ENCODE peak calls at places on chromosomes 4 and X, in seven cellular contexts. R is Right ventricle myocardium inferior; W is AG10803; P is NCI-H2081; Y is activated CD4-positive, alpha-beta T cell treated with anti-CD3 and anti-CD28 coated beads, Interleukin-2, amount 10 ng/mL, durations not matched to agents 7 days and 5 days; L is NCI-H226; A is activated naive CD4-positive, alpha-beta T cell treated with anti-CD3 and anti-CD28 coated beads, Interleukin-2, amount 50 U/mL, for 72 hours. Q is an unnamed sample.

GRCh38 chr4:14441550-14441949 is 560.7 kb upstream of the CPEB2 start:
- DNase-seq in R (no peak), W (no peak), P (no peak), Y (no peak), L (no peak), A (no peak), Q (no peak)

GRCh38 chr4:168475745-168476144 is 4.5 kb downstream of the DDX60L start:
- DNase-seq in R (no peak), W (no peak), P (no peak), Y (no peak), L (no peak), A (no peak), Q (no peak)

GRCh38 chr4:121307441-121308327 is 73.1 kb downstream of the QRFPR start:
- DNase-seq in R (no peak), W (peak), P (peak), Y (peak), L (peak), A (no peak), Q (peak)

GRCh38 chr4:142773505-142773904 is 72.6 kb downstream of the INPP4B start:
- DNase-seq in R (no peak), W (no peak), P (no peak), Y (no peak), L (no peak), A (no peak), Q (no peak)

GRCh38 chr4:99062120-99062519 is 26.5 kb downstream of the ADH5 start:
- DNase-seq in R (no peak), W (peak), P (no peak), Y (no peak), L (no peak), A (no peak), Q (no peak)

GRCh38 chrX:102765794-102766193 is 45.3 kb downstream of the GPRASP3 start:
- DNase-seq in R (no peak), W (peak), P (no peak), Y (no peak), L (peak), A (no peak), Q (peak)

GRCh38 chr4:175998782-175999181 is 66.9 kb upstream of the WDR17 start:
- DNase-seq in R (no peak), W (no peak), P (no peak), Y (no peak), L (no peak), A (no peak), Q (no peak)

GRCh38 chr4:72302981-72303704 is 265.9 kb downstream of the ADAMTS3 start:
- DNase-seq in R (no peak), W (peak), P (peak), Y (peak), L (no peak), A (no peak), Q (no peak)

GRCh38 chrX:129534816-129535578 is 5.1 kb upstream of the OCRL start:
- DNase-seq in R (no peak), W (peak), P (no peak), Y (no peak), L (no peak), A (no peak), Q (no peak)

GRCh38 chrX:45233541-45233940 is 32.9 kb upstream of the DIPK2B start:
- DNase-seq in R (no peak), W (peak), P (no peak), Y (no peak), L (no peak), A (no peak), Q (peak)

GRCh38 chr4:73446336-73446938 is 10.4 kb downstream of the AFP start:
- DNase-seq in R (no peak), W (peak), P (peak), Y (peak), L (peak), A (no peak), Q (peak)

Q was measured in fibroblast of gingiva.